ENCODE peak calls at places on chromosome 6, in four cellular contexts. I is uterus, U is brain microvascular endothelial cell, X is foreskin keratinocyte. O is an unnamed sample.

GRCh38 chr6:48701572-48701971 is 590.6 kb upstream of the PTCHD4 start:
- DNase-seq in I (no peak), X (no peak), U (no peak), O (no peak)

GRCh38 chr6:37535701-37536461 is 36.2 kb upstream of the CCDC167 start:
- DNase-seq in X (no peak), U (no peak), I (no peak), O (peak; percentile 38)

GRCh38 chr6:158150701-158151100 is 17.4 kb downstream of the SERAC1 start:
- DNase-seq in I (no peak), X (no peak), U (peak; percentile 80), O (peak; percentile 27)

GRCh38 chr6:155121699-155122098 is 126.6 kb downstream of the TIAM2 start:
- DNase-seq in X (no peak), U (no peak), I (peak; percentile 23), O (no peak)

GRCh38 chr6:132768051-132768517 is 10.4 kb upstream of the VNN2 start:
- DNase-seq in I (no peak), X (peak; percentile 12), U (no peak), O (no peak)

GRCh38 chr6:8888468-8888867 is 453.1 kb upstream of the SLC35B3 start:
- DNase-seq in X (peak; percentile 9), U (no peak), I (no peak), O (no peak)

GRCh38 chr6:170480045-170480714 is 72.9 kb downstream of the PSMB1 start:
- DNase-seq in X (no peak), U (peak; percentile 26), I (no peak), O (no peak)

GRCh38 chr6:9405825-9406224 is 970.5 kb upstream of the SLC35B3 start:
- DNase-seq in U (no peak), X (peak; percentile 20), I (no peak), O (no peak)

GRCh38 chr6:159521962-159522361 is 171.1 kb downstream of the SOD2 start:
- DNase-seq in X (no peak), I (no peak), U (no peak), O (no peak)

GRCh38 chr6:41470341-41471063 is 75.7 kb upstream of the FOXP4 start:
- DNase-seq in I (peak; percentile 69), U (peak; percentile 51), X (no peak), O (peak; percentile 40)

GRCh38 chr6:25619222-25619621 is 32.8 kb upstream of the SCGN start:
- DNase-seq in U (no peak), X (no peak), I (no peak), O (no peak)

GRCh38 chr6:43778131-43778857 is 8.3 kb downstream of the VEGFA start:
- DNase-seq in U (no peak), I (no peak), X (no peak), O (no peak)
- H3K27ac ChIP-seq in U (no peak overlapping the region), I (peak overlapping the region; percentile 30), X (no peak overlapping the region), O (peak overlapping the region; percentile 12)

GRCh38 chr6:50236164-50236563 is 186.4 kb upstream of the DEFB112 start:
- DNase-seq in X (peak; percentile 41), I (no peak), U (no peak), O (no peak)
- H3K27ac ChIP-seq in X (no peak overlapping the region), I (no peak overlapping the region), U (no peak overlapping the region), O (no peak overlapping the region)

GRCh38 chr6:111873178-111874029 is at the start of gene FYN:
- DNase-seq in X (peak; percentile 82), I (peak; percentile 98), U (peak; percentile 96), O (peak; percentile 99)
- H3K27ac ChIP-seq in X (no peak within 1 kb of the TSS), I (peak within 1 kb of the TSS; percentile 89), U (peak within 1 kb of the TSS; percentile 58), O (no peak within 1 kb of the TSS)

GRCh38 chr6:144659735-144660246 is 374.7 kb downstream of the UTRN start:
- DNase-seq in I (no peak), U (no peak), X (no peak), O (no peak)
- H3K27ac ChIP-seq in I (peak overlapping the region; percentile 49), U (no peak overlapping the region), X (no peak overlapping the region), O (no peak overlapping the region)

O was measured in RWPE1.